ENCODE peak calls at places on chromosome 16, in eight cellular contexts. One of them, this sample, is unnamed.

GRCh38 chr16:49446805-49447204 is 73.2 kb downstream of the C16orf78 start:
- DNase-seq in neural progenitor cell: no peak
- DNase-seq in GM23248: no peak
- DNase-seq in PC-3: no peak
- DNase-seq in fibroblast of lung: no peak
- DNase-seq in HepG2: no peak
- DNase-seq in DND-41: no peak
- DNase-seq in MM.1S: no peak
- DNase-seq in this sample: no peak

GRCh38 chr16:26645629-26646028 is 421.1 kb upstream of the C16orf82 start:
- DNase-seq in neural progenitor cell: peak; percentile 80
- DNase-seq in GM23248: peak; percentile 10
- DNase-seq in PC-3: no peak
- DNase-seq in fibroblast of lung: no peak
- DNase-seq in HepG2: no peak
- DNase-seq in DND-41: peak; percentile 19
- DNase-seq in MM.1S: no peak
- DNase-seq in this sample: peak; percentile 68

GRCh38 chr16:11063432-11064201 is 119.3 kb downstream of the CLEC16A start:
- DNase-seq in neural progenitor cell: no peak
- DNase-seq in GM23248: no peak
- DNase-seq in PC-3: no peak
- DNase-seq in fibroblast of lung: no peak
- DNase-seq in HepG2: no peak
- DNase-seq in DND-41: no peak
- DNase-seq in MM.1S: no peak
- DNase-seq in this sample: no peak

GRCh38 chr16:27264151-27264550 is 4.4 kb downstream of the NSMCE1 start:
- DNase-seq in neural progenitor cell: no peak
- DNase-seq in GM23248: peak; percentile 83
- DNase-seq in PC-3: peak; percentile 86
- DNase-seq in fibroblast of lung: peak; percentile 65
- DNase-seq in HepG2: peak; percentile 85
- DNase-seq in DND-41: no peak
- DNase-seq in MM.1S: no peak
- DNase-seq in this sample: no peak

GRCh38 chr16:68629315-68629900 is 15.7 kb upstream of the CDH3 start:
- DNase-seq in neural progenitor cell: no peak
- DNase-seq in GM23248: no peak
- DNase-seq in PC-3: no peak
- DNase-seq in fibroblast of lung: no peak
- DNase-seq in HepG2: no peak
- DNase-seq in DND-41: peak; percentile 41
- DNase-seq in MM.1S: no peak
- DNase-seq in this sample: no peak

GRCh38 chr16:23753908-23754593 is 775 bp upstream of the CHP2 start:
- DNase-seq in neural progenitor cell: peak; percentile 72
- DNase-seq in GM23248: no peak
- DNase-seq in PC-3: no peak
- DNase-seq in fibroblast of lung: no peak
- DNase-seq in HepG2: no peak
- DNase-seq in DND-41: no peak
- DNase-seq in MM.1S: no peak
- DNase-seq in this sample: no peak

GRCh38 chr16:79283578-79283977 is 317.0 kb downstream of the MAF start:
- DNase-seq in neural progenitor cell: no peak
- DNase-seq in GM23248: no peak
- DNase-seq in PC-3: no peak
- DNase-seq in fibroblast of lung: no peak
- DNase-seq in HepG2: no peak
- DNase-seq in DND-41: peak; percentile 40
- DNase-seq in MM.1S: peak; percentile 82
- DNase-seq in this sample: no peak

GRCh38 chr16:8675183-8676159 is 1.1 kb downstream of the ABAT start:
- DNase-seq in neural progenitor cell: no peak
- DNase-seq in GM23248: peak; percentile 14
- DNase-seq in PC-3: no peak
- DNase-seq in fibroblast of lung: no peak
- DNase-seq in HepG2: peak; percentile 96
- DNase-seq in DND-41: peak; percentile 56
- DNase-seq in MM.1S: no peak
- DNase-seq in this sample: peak; percentile 37

GRCh38 chr16:85317704-85318103 is 205.4 kb upstream of the CIBAR2 start:
- DNase-seq in neural progenitor cell: no peak
- DNase-seq in GM23248: no peak
- DNase-seq in PC-3: no peak
- DNase-seq in fibroblast of lung: no peak
- DNase-seq in HepG2: no peak
- DNase-seq in DND-41: no peak
- DNase-seq in MM.1S: no peak
- DNase-seq in this sample: no peak

GRCh38 chr16:7888421-7888820 is 555.8 kb downstream of the RBFOX1 start:
- DNase-seq in neural progenitor cell: peak; percentile 27
- DNase-seq in GM23248: no peak
- DNase-seq in PC-3: no peak
- DNase-seq in fibroblast of lung: no peak
- DNase-seq in HepG2: no peak
- DNase-seq in DND-41: no peak
- DNase-seq in MM.1S: no peak
- DNase-seq in this sample: no peak

GRCh38 chr16:67542464-67542863 is 13.8 kb downstream of the RIPOR1 start:
- DNase-seq in neural progenitor cell: no peak
- DNase-seq in GM23248: peak; percentile 77
- DNase-seq in PC-3: peak; percentile 30
- DNase-seq in fibroblast of lung: peak; percentile 70
- DNase-seq in HepG2: no peak
- DNase-seq in DND-41: peak; percentile 94
- DNase-seq in MM.1S: peak; percentile 74
- DNase-seq in this sample: no peak

GRCh38 chr16:704552-705380 is 835 bp downstream of the FBXL16 start:
- DNase-seq in neural progenitor cell: peak; percentile 40
- DNase-seq in GM23248: no peak
- DNase-seq in PC-3: no peak
- DNase-seq in fibroblast of lung: no peak
- DNase-seq in HepG2: no peak
- DNase-seq in DND-41: no peak
- DNase-seq in MM.1S: no peak
- DNase-seq in this sample: no peak
- TF ChIP-seq EZH2 in neural progenitor cell: peak; percentile 91
- TF ChIP-seq EZH2 in GM23248: peak; percentile 74
- TF ChIP-seq EZH2 in PC-3: no peak
- TF ChIP-seq EZH2 in fibroblast of lung: peak; percentile 94
- TF ChIP-seq EZH2 in HepG2: peak; percentile 78
- TF ChIP-seq EZH2 in DND-41: no peak
- TF ChIP-seq EZH2 in MM.1S: no peak
- TF ChIP-seq EZH2 in this sample: no peak

DNA sequence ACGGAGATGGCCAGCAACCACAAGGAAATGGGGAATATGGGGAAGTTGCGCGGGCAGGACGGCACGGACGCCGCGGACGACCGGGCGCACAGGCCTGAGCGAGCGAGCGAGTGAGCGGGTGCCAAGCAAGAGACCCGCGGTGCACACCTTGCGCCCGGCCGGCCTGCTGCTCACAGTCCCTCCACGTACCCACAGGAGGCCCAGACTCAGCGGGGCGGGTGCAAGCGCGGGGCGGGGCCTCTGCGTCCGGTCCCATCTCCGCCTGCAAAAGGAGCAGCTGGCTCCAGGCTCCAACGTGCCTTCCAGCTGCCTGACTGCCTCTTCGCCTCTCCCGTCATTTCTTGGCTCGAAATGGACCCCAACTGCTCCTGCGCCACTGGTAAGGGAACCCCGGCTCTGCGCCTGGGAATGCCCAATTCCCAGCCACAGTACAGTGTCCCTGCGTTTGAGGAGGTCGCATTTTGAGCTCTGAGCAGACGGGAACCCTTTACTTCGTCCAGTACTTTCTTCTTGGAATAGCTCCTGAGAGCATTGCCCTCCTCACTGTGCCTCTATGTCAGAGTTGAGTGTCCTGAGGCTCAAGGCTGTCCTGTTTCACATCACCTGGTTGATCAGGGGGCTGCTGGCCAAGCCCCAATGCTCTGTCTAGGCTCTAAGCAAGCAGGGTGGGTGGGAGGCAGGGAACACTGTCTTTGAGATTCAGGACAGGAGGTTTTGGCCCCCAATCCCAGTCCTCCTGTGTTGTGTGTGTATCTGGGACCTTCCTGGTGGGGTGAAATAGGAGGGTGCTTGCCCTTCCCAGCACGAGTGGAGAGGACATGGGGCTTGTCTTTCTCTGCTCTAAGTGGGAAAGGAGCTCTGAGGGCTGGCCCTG is 8.1 kb upstream of the MT1E start:
- DNase-seq in neural progenitor cell: peak; percentile 65
- DNase-seq in GM23248: peak; percentile 88
- DNase-seq in PC-3: no peak
- DNase-seq in fibroblast of lung: peak; percentile 78
- DNase-seq in HepG2: no peak
- DNase-seq in DND-41: no peak
- DNase-seq in MM.1S: no peak
- DNase-seq in this sample: peak; percentile 60
- TF ChIP-seq EZH2 in neural progenitor cell: peak; percentile 91
- TF ChIP-seq EZH2 in GM23248: no peak
- TF ChIP-seq EZH2 in PC-3: no peak
- TF ChIP-seq EZH2 in fibroblast of lung: no peak
- TF ChIP-seq EZH2 in HepG2: no peak
- TF ChIP-seq EZH2 in DND-41: no peak
- TF ChIP-seq EZH2 in MM.1S: no peak
- TF ChIP-seq EZH2 in this sample: no peak

DNA sequence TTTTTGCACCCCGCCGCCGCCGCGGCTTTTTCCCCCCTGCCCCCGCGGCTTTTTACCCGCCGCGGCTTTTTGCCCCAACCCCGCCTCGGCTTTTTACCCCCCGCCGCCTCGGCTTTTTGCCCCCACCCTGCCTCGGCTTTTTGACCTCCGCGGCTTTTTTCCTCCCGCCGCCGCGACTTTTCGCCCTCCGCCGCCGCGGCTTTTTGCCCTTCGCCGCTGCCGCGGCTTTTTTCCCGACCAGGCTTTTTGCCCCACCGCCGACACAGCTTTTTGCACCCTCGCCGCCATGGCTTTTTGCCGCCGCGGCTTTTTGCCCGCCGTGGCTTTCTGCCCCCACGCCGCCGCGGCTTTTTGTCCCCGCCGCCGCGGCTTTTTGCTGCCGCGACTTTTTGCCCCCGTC is 137.0 kb upstream of the TP53TG3D start:
- DNase-seq in neural progenitor cell: no peak
- DNase-seq in GM23248: peak; percentile 7
- DNase-seq in PC-3: no peak
- DNase-seq in fibroblast of lung: no peak
- DNase-seq in HepG2: no peak
- DNase-seq in DND-41: peak; percentile 41
- DNase-seq in MM.1S: peak; percentile 10
- DNase-seq in this sample: peak; percentile 1
- TF ChIP-seq EZH2 in neural progenitor cell: no peak
- TF ChIP-seq EZH2 in GM23248: peak; percentile 87
- TF ChIP-seq EZH2 in PC-3: peak; percentile 28
- TF ChIP-seq EZH2 in fibroblast of lung: peak; percentile 64
- TF ChIP-seq EZH2 in HepG2: no peak
- TF ChIP-seq EZH2 in DND-41: peak; percentile 77
- TF ChIP-seq EZH2 in MM.1S: no peak
- TF ChIP-seq EZH2 in this sample: no peak

GRCh38 chr16:56625140-56625942 is at the start of gene MT1E:
- DNase-seq in neural progenitor cell: peak; percentile 71
- DNase-seq in GM23248: peak; percentile 97
- DNase-seq in PC-3: no peak
- DNase-seq in fibroblast of lung: peak; percentile 85
- DNase-seq in HepG2: peak; percentile 63
- DNase-seq in DND-41: no peak
- DNase-seq in MM.1S: no peak
- DNase-seq in this sample: peak; percentile 82
- TF ChIP-seq EZH2 in neural progenitor cell: peak; percentile 98
- TF ChIP-seq EZH2 in GM23248: no peak
- TF ChIP-seq EZH2 in PC-3: no peak
- TF ChIP-seq EZH2 in fibroblast of lung: no peak
- TF ChIP-seq EZH2 in HepG2: no peak
- TF ChIP-seq EZH2 in DND-41: no peak
- TF ChIP-seq EZH2 in MM.1S: no peak
- TF ChIP-seq EZH2 in this sample: peak; percentile 89

GRCh38 chr16:51153275-51153991 is 2.4 kb upstream of the SALL1 start:
- DNase-seq in neural progenitor cell: peak; percentile 76
- DNase-seq in GM23248: peak; percentile 49
- DNase-seq in PC-3: no peak
- DNase-seq in fibroblast of lung: peak; percentile 6
- DNase-seq in HepG2: no peak
- DNase-seq in DND-41: no peak
- DNase-seq in MM.1S: no peak
- DNase-seq in this sample: no peak
- TF ChIP-seq EZH2 in neural progenitor cell: peak; percentile 34
- TF ChIP-seq EZH2 in GM23248: no peak
- TF ChIP-seq EZH2 in PC-3: no peak
- TF ChIP-seq EZH2 in fibroblast of lung: peak; percentile 77
- TF ChIP-seq EZH2 in HepG2: peak; percentile 57
- TF ChIP-seq EZH2 in DND-41: no peak
- TF ChIP-seq EZH2 in MM.1S: no peak
- TF ChIP-seq EZH2 in this sample: peak; percentile 90

GRCh38 chr16:885391-885790 is 84.9 kb upstream of the GNG13 start:
- DNase-seq in neural progenitor cell: no peak
- DNase-seq in GM23248: no peak
- DNase-seq in PC-3: no peak
- DNase-seq in fibroblast of lung: no peak
- DNase-seq in HepG2: no peak
- DNase-seq in DND-41: no peak
- DNase-seq in MM.1S: no peak
- DNase-seq in this sample: no peak
- TF ChIP-seq EZH2 in neural progenitor cell: no peak
- TF ChIP-seq EZH2 in GM23248: no peak
- TF ChIP-seq EZH2 in PC-3: no peak
- TF ChIP-seq EZH2 in fibroblast of lung: no peak
- TF ChIP-seq EZH2 in HepG2: no peak
- TF ChIP-seq EZH2 in DND-41: no peak
- TF ChIP-seq EZH2 in MM.1S: no peak
- TF ChIP-seq EZH2 in this sample: no peak

GRCh38 chr16:6076631-6077030 is 979.0 kb upstream of the EEF2KMT start:
- DNase-seq in neural progenitor cell: no peak
- DNase-seq in GM23248: no peak
- DNase-seq in PC-3: no peak
- DNase-seq in fibroblast of lung: no peak
- DNase-seq in HepG2: no peak
- DNase-seq in DND-41: no peak
- DNase-seq in MM.1S: no peak
- DNase-seq in this sample: no peak

DNA sequence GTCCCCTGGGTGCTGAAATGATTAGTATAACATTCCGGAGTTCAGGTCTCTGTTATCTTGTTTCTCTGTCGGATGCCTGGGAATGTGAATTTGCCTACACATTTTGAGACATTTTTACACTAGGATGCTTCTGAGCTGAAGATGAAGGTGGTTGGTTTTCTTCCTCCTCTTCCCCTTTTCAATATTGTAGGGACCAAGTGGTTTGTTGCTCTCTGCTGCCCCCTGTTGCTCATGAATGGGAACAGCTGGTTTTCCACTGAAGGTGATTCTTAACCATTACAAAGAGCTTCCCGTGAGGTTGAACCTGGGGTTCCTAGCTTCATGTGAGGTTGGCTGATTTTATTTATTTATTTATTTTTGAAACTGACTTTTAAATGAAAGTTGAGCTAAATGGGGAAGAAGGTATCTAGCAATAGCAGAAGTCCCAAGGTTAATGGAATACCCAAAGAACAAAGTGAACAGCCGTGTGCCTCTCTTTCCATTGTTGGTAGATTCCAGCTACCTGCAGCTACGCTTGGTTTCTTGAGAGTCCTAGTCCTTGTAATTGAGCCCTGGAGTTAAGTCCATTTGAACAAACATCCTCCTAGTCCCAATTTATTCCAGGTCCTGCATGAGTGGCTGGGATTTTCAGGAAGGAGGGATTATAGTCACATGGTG is 983.9 kb upstream of the EEF2KMT start:
- DNase-seq in neural progenitor cell: peak; percentile 59
- DNase-seq in GM23248: peak; percentile 8
- DNase-seq in PC-3: peak; percentile 6
- DNase-seq in fibroblast of lung: no peak
- DNase-seq in HepG2: peak; percentile 20
- DNase-seq in DND-41: peak; percentile 48
- DNase-seq in MM.1S: peak; percentile 53
- DNase-seq in this sample: peak; percentile 46
- TF ChIP-seq EZH2 in neural progenitor cell: no peak
- TF ChIP-seq EZH2 in GM23248: no peak
- TF ChIP-seq EZH2 in PC-3: no peak
- TF ChIP-seq EZH2 in fibroblast of lung: no peak
- TF ChIP-seq EZH2 in HepG2: no peak
- TF ChIP-seq EZH2 in DND-41: no peak
- TF ChIP-seq EZH2 in MM.1S: no peak
- TF ChIP-seq EZH2 in this sample: no peak

This sample was measured in hepatocyte.